ENCODE peak calls at places on chromosome 13, in five cellular contexts. F is astrocyte of the hippocampus; J is activated effector memory CD4-positive, alpha-beta T cell treated with Interleukin-2 at 50 U/mL for 16 hours; B is stimulated activated CD8-positive, alpha-beta memory T cell treated with anti-CD3 and anti-CD28 coated beads, Interleukin-12 subunit alpha, Interleukin-12 subunit beta, amount 100 ng/mL, for 1 hour; R is amygdala. L is an unnamed sample.

GRCh38 chr13:33722216-33722900 is 95.6 kb upstream of the RFC3 start:
- DNase-seq in F (no peak), J (no peak), B (no peak), R (no peak), L (no peak)

GRCh38 chr13:23599083-23599925 is 29.1 kb downstream of the TNFRSF19 start:
- DNase-seq in F (no peak), J (no peak), B (no peak), R (no peak), L (no peak)

GRCh38 chr13:111047326-111047725 is 67.8 kb upstream of the ARHGEF7 start:
- DNase-seq in F (no peak), J (no peak), B (no peak), R (no peak), L (no peak)

GRCh38 chr13:92967923-92968322 is 258.7 kb upstream of the GPC6 start:
- DNase-seq in F (no peak), J (no peak), B (no peak), R (no peak), L (no peak)

GRCh38 chr13:114104626-114105350 is 27.6 kb downstream of the RASA3 start:
- DNase-seq in F (no peak), J (no peak), B (no peak), R (no peak), L (no peak)

GRCh38 chr13:60407095-60407494 is 10.1 kb downstream of the TDRD3 start:
- DNase-seq in F (no peak), J (no peak), B (no peak), R (no peak), L (no peak)

GRCh38 chr13:18235172-18235571 is 946.5 kb downstream of the TUBA3C start:
- DNase-seq in F (no peak), J (no peak), B (no peak), R (no peak), L (no peak)

GRCh38 chr13:100394005-100394695 is 194.4 kb downstream of the GGACT start:
- DNase-seq in F (peak), J (no peak), B (no peak), R (no peak), L (peak)

GRCh38 chr13:41028051-41028450 is 8.9 kb upstream of the ELF1 start:
- DNase-seq in F (no peak), J (no peak), B (no peak), R (no peak), L (no peak)

GRCh38 chr13:42696191-42696590 is 85.2 kb upstream of the FAM216B start:
- DNase-seq in F (peak), J (no peak), B (no peak), R (no peak), L (peak)

GRCh38 chr13:73544175-73544574 is 485.4 kb downstream of the KLF5 start:
- DNase-seq in F (no peak), J (no peak), B (no peak), R (no peak), L (no peak)

GRCh38 chr13:74574964-74575728 is 440.9 kb upstream of the KLF12 start:
- DNase-seq in F (no peak), J (no peak), B (no peak), R (no peak), L (no peak)

GRCh38 chr13:33494596-33495214 is 209.2 kb upstream of the STARD13 start:
- DNase-seq in F (peak), J (no peak), B (no peak), R (no peak), L (peak)

GRCh38 chr13:113792236-113792770 is 33.3 kb downstream of the TMEM255B start:
- DNase-seq in F (no peak), J (no peak), B (no peak), R (no peak), L (no peak)

GRCh38 chr13:75222031-75222430 is 259.9 kb downstream of the TBC1D4 start:
- DNase-seq in F (peak), J (no peak), B (no peak), R (no peak), L (peak)

GRCh38 chr13:73158851-73159250 is 100.0 kb downstream of the KLF5 start:
- DNase-seq in F (peak), J (no peak), B (no peak), R (no peak), L (no peak)

GRCh38 chr13:99978781-99979452 is 2.7 kb upstream of the ZIC2 start:
- DNase-seq in F (peak), J (no peak), B (no peak), R (no peak), L (no peak)

GRCh38 chr13:63190219-63190618 is 1774.6 kb upstream of the PCDH20 start:
- DNase-seq in F (peak), J (no peak), B (no peak), R (no peak), L (no peak)

GRCh38 chr13:21569686-21570085 is 34.3 kb downstream of the MICU2 start:
- DNase-seq in F (no peak), J (no peak), B (no peak), R (no peak), L (no peak)

GRCh38 chr13:27012482-27013197 is 159.0 kb downstream of the USP12 start:
- DNase-seq in F (peak), J (no peak), B (no peak), R (no peak), L (peak)

GRCh38 chr13:43572601-43573360 is 214.0 kb downstream of the ENOX1 start:
- DNase-seq in F (peak), J (no peak), B (no peak), R (no peak), L (peak)

L was measured in skeletal muscle cell.